ENCODE peak calls at places on chromosomes 7 and 10, in five cellular contexts. D, P, C, M and Y are unnamed samples.
A peak's percentile ranks its signal among the peaks of the same experiment; 100 is the strongest.

GRCh38 chr7:30988346-30989005 is 24.7 kb downstream of the GHRHR start:
- DNase-seq in C (no peak), D (peak; percentile 20), M (peak; percentile 44), P (no peak), Y (no peak)

GRCh38 chr7:95427123-95427522 is 7.7 kb downstream of the PON2 start:
- DNase-seq in C (no peak), D (no peak), P (no peak), M (no peak), Y (no peak)

GRCh38 chr7:135109976-135110375 is 37.9 kb upstream of the TMEM140 start:
- DNase-seq in M (no peak), P (no peak), D (no peak), C (no peak), Y (no peak)

GRCh38 chr7:33692956-33693355 is 212.4 kb upstream of the BMPER start:
- DNase-seq in P (no peak), D (peak; percentile 34), M (peak; percentile 89), C (no peak), Y (no peak)

GRCh38 chr7:154857240-154857639 is 145.7 kb downstream of the PAXIP1 start:
- DNase-seq in C (peak; percentile 28), M (no peak), P (no peak), D (no peak), Y (no peak)

GRCh38 chr10:24333736-24334135 is 124.8 kb downstream of the KIAA1217 start:
- DNase-seq in M (peak; percentile 75), P (no peak), C (no peak), D (no peak), Y (no peak)

GRCh38 chr10:52571018-52571417 is 201.6 kb downstream of the MBL2 start:
- DNase-seq in D (no peak), C (no peak), M (peak; percentile 48), P (no peak), Y (no peak)

GRCh38 chr7:68706291-68706690 is 892.0 kb upstream of the AUTS2 start:
- DNase-seq in D (no peak), C (no peak), M (peak; percentile 87), P (no peak), Y (no peak)

GRCh38 chr7:45067582-45067981 is 21.2 kb downstream of the NACAD start:
- DNase-seq in D (no peak), M (no peak), P (no peak), C (no peak), Y (no peak)

GRCh38 chr7:28435732-28436378 is 23.5 kb downstream of the CREB5 start:
- DNase-seq in M (no peak), P (no peak), D (no peak), C (no peak), Y (peak; percentile 37)

GRCh38 chr7:146773506-146773905 is 656.9 kb downstream of the CNTNAP2 start:
- DNase-seq in P (no peak), M (no peak), D (no peak), C (no peak), Y (peak; percentile 68)

GRCh38 chr7:121604627-121605296 is 208.7 kb upstream of the FAM3C start:
- DNase-seq in P (no peak), C (no peak), M (no peak), D (peak; percentile 6), Y (no peak)

GRCh38 chr10:76334306-76334705 is 902.9 kb downstream of the LRMDA start:
- DNase-seq in D (no peak), C (no peak), P (no peak), M (no peak), Y (no peak)